ENCODE peak calls at places on chromosomes 13 and 19, in six cellular contexts. G is upper lobe of right lung, M is tibial nerve, T is heart right ventricle, E is uterus, J is pancreas. X is an unnamed sample.

GRCh38 chr13:76816394-76816793 is 69.8 kb downstream of the KCTD12 start:
- DNase-seq in G (no peak), M (no peak), T (no peak), E (no peak), J (no peak), X (no peak)

GRCh38 chr19:3098515-3099346 is 4.6 kb downstream of the GNA11 start:
- DNase-seq in G (peak), M (no peak), T (peak), E (no peak), J (peak), X (no peak)

GRCh38 chr13:30927595-30927994 is 4.9 kb upstream of the TEX26 start:
- DNase-seq in G (no peak), M (no peak), T (no peak), E (no peak), J (no peak), X (no peak)

GRCh38 chr13:22848539-22849052 is 332.2 kb upstream of the SGCG start:
- DNase-seq in G (no peak), M (no peak), T (no peak), E (no peak), J (peak), X (no peak)

GRCh38 chr13:100298116-100298681 is 209.3 kb downstream of the PCCA start:
- DNase-seq in G (no peak), M (no peak), T (no peak), E (no peak), J (no peak), X (no peak)

GRCh38 chr13:112583592-112584277 is 4.2 kb downstream of the TUBGCP3 start:
- DNase-seq in G (no peak), M (no peak), T (no peak), E (no peak), J (no peak), X (no peak)

GRCh38 chr13:107551521-107551920 is 663.8 kb downstream of the LIG4 start:
- DNase-seq in G (no peak), M (no peak), T (no peak), E (no peak), J (no peak), X (no peak)

GRCh38 chr19:47402504-47402903 is 16.8 kb downstream of the MEIS3 start:
- DNase-seq in G (no peak), M (no peak), T (no peak), E (no peak), J (no peak), X (no peak)

GRCh38 chr19:45008554-45008953 is 7.3 kb downstream of the RELB start:
- DNase-seq in G (no peak), M (no peak), T (no peak), E (no peak), J (no peak), X (no peak)

DNA sequence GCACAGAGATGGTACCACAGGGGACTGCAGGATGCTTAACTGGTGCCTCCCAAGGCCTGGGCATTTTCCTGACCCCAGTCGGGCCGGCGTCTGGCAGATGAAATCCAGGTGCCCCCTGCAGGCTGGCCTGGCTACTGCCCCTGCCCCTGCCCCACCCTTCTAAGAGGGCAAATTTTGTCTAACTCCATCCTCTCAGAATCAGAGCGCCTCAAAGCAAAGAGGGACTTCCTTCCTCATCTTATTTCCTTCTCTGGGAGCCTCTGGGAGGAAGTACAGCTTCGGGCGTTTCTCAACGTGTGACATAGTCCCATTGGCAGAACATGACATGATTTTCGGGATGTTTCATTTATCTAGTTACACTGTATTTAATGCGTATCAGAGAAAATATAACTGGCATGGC is 2.7 kb downstream of the PRKACA start:
- DNase-seq in G (peak), M (no peak), T (peak), E (no peak), J (peak), X (no peak)
- TF ChIP-seq CTCF in G (peak), M (peak), T (peak), E (peak), J (no peak), X (peak)

GRCh38 chr13:113926951-113927660 is 46.8 kb downstream of the C13orf46 start:
- DNase-seq in G (no peak), M (peak), T (peak), E (no peak), J (no peak), X (no peak)
- H3K27ac ChIP-seq in G (no peak), M (peak), T (peak), E (peak), J (no peak), X (no peak)

GRCh38 chr19:17766543-17767131 is 15.4 kb downstream of the FCHO1 start:
- DNase-seq in G (peak), M (peak), T (peak), E (peak), J (peak), X (peak)
- TF ChIP-seq CTCF in G (peak), M (peak), T (peak), E (peak), J (peak), X (peak)

GRCh38 chr19:39360599-39360998 is 18.4 kb downstream of the SAMD4B start:
- DNase-seq in G (no peak), M (no peak), T (no peak), E (no peak), J (no peak), X (no peak)

GRCh38 chr19:39359026-39359425 is 16.8 kb downstream of the SAMD4B start:
- DNase-seq in G (no peak), M (no peak), T (no peak), E (no peak), J (no peak), X (no peak)

GRCh38 chr19:39365531-39365930 is 23.3 kb downstream of the SAMD4B start:
- DNase-seq in G (no peak), M (no peak), T (no peak), E (no peak), J (no peak), X (no peak)

GRCh38 chr19:39362682-39363657 is 20.7 kb downstream of the SAMD4B start:
- DNase-seq in G (peak), M (no peak), T (no peak), E (no peak), J (no peak), X (no peak)

GRCh38 chr19:39363909-39364457 is 21.8 kb downstream of the SAMD4B start:
- DNase-seq in G (peak), M (peak), T (peak), E (no peak), J (no peak), X (no peak)
- H3K27ac ChIP-seq in G (no peak), M (peak), T (no peak), E (peak), J (no peak), X (no peak)

DNA sequence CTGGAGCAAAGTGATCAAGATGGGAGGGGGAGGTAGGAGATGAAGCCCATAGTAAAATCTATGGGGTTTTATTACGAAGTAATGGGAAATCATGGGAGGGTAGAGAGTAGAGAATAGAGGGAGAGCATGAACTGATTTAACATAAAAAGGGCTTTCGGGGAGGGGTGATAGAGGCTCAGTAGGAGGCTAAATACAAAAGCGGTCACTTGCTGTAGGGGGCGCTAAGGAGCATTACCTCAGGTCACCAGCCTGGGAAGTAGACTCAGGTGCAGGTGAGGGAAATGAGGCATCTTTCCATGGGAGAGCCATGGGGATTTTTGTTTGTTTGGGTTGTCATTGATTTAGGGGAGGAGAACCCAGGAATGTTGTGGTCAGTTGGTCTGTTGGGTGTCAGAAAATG is 14.1 kb downstream of the KRTDAP start:
- DNase-seq in G (no peak), M (no peak), T (no peak), E (no peak), J (no peak), X (no peak)
- TF ChIP-seq CTCF in G (peak), M (no peak), T (no peak), E (no peak), J (no peak), X (no peak)

GRCh38 chr13:85665286-85665685 is 133.9 kb downstream of the SLITRK6 start:
- DNase-seq in G (no peak), M (no peak), T (no peak), E (no peak), J (no peak), X (no peak)
- H3K27ac ChIP-seq in G (no peak), M (no peak), T (no peak), E (no peak), J (no peak), X (no peak)

GRCh38 chr19:50906217-50906616 is 5.0 kb downstream of the KLK4 start:
- DNase-seq in G (no peak), M (no peak), T (no peak), E (no peak), J (no peak), X (no peak)
- TF ChIP-seq CTCF in G (peak), M (no peak), T (peak), E (no peak), J (no peak), X (peak)

X was measured in CD4-positive, alpha-beta T cell.